ENCODE peak calls at places on chromosomes 1 and 21, in ten cellular contexts. One of them, this sample, is unnamed.

GRCh38 chr1:213569816-213570150 is 418.0 kb upstream of the PROX1 start:
- DNase-seq in activated naive CD8-positive, alpha-beta T cell treated with anti-CD3 and anti-CD28 coated beads, Interleukin-2, amount 50 U/mL, for 16 hours: no peak
- DNase-seq in amniotic stem cell: no peak
- DNase-seq in testis: no peak
- DNase-seq in HuH-7.5: no peak
- DNase-seq in psoas muscle: no peak
- DNase-seq in CD8-positive, alpha-beta memory T cell: no peak
- DNase-seq in aorta: no peak
- DNase-seq in Right ventricle myocardium superior: no peak
- DNase-seq in renal cortical epithelial cell: no peak
- DNase-seq in this sample: no peak

GRCh38 chr1:168343566-168343965 is 62.9 kb downstream of the TBX19 start:
- DNase-seq in Right ventricle myocardium superior: no peak
- DNase-seq in aorta: no peak
- DNase-seq in HuH-7.5: no peak
- DNase-seq in psoas muscle: no peak
- DNase-seq in testis: no peak
- DNase-seq in CD8-positive, alpha-beta memory T cell: no peak
- DNase-seq in amniotic stem cell: no peak
- DNase-seq in renal cortical epithelial cell: no peak
- DNase-seq in activated naive CD8-positive, alpha-beta T cell treated with anti-CD3 and anti-CD28 coated beads, Interleukin-2, amount 50 U/mL, for 16 hours: no peak
- DNase-seq in this sample: no peak

GRCh38 chr1:30878559-30878958 is 30.0 kb downstream of the SDC3 start:
- DNase-seq in psoas muscle: no peak
- DNase-seq in CD8-positive, alpha-beta memory T cell: no peak
- DNase-seq in renal cortical epithelial cell: no peak
- DNase-seq in amniotic stem cell: no peak
- DNase-seq in testis: no peak
- DNase-seq in activated naive CD8-positive, alpha-beta T cell treated with anti-CD3 and anti-CD28 coated beads, Interleukin-2, amount 50 U/mL, for 16 hours: no peak
- DNase-seq in aorta: no peak
- DNase-seq in HuH-7.5: no peak
- DNase-seq in Right ventricle myocardium superior: no peak
- DNase-seq in this sample: no peak

GRCh38 chr1:209199822-209200221 is 383.7 kb upstream of the CAMK1G start:
- DNase-seq in Right ventricle myocardium superior: no peak
- DNase-seq in HuH-7.5: no peak
- DNase-seq in CD8-positive, alpha-beta memory T cell: no peak
- DNase-seq in aorta: no peak
- DNase-seq in amniotic stem cell: no peak
- DNase-seq in psoas muscle: no peak
- DNase-seq in activated naive CD8-positive, alpha-beta T cell treated with anti-CD3 and anti-CD28 coated beads, Interleukin-2, amount 50 U/mL, for 16 hours: no peak
- DNase-seq in testis: peak
- DNase-seq in renal cortical epithelial cell: peak
- DNase-seq in this sample: no peak

GRCh38 chr1:59318271-59318865 is 21.5 kb downstream of the FGGY start:
- DNase-seq in testis: no peak
- DNase-seq in amniotic stem cell: no peak
- DNase-seq in renal cortical epithelial cell: no peak
- DNase-seq in HuH-7.5: no peak
- DNase-seq in aorta: no peak
- DNase-seq in Right ventricle myocardium superior: peak
- DNase-seq in activated naive CD8-positive, alpha-beta T cell treated with anti-CD3 and anti-CD28 coated beads, Interleukin-2, amount 50 U/mL, for 16 hours: no peak
- DNase-seq in CD8-positive, alpha-beta memory T cell: no peak
- DNase-seq in psoas muscle: peak
- DNase-seq in this sample: no peak

GRCh38 chr1:152190589-152190988 is 31.6 kb upstream of the RPTN start:
- DNase-seq in testis: no peak
- DNase-seq in Right ventricle myocardium superior: no peak
- DNase-seq in CD8-positive, alpha-beta memory T cell: no peak
- DNase-seq in psoas muscle: no peak
- DNase-seq in amniotic stem cell: no peak
- DNase-seq in HuH-7.5: no peak
- DNase-seq in renal cortical epithelial cell: peak
- DNase-seq in activated naive CD8-positive, alpha-beta T cell treated with anti-CD3 and anti-CD28 coated beads, Interleukin-2, amount 50 U/mL, for 16 hours: no peak
- DNase-seq in aorta: no peak
- DNase-seq in this sample: no peak

GRCh38 chr1:12496154-12496961 is 121.7 kb downstream of the DHRS3 start:
- DNase-seq in renal cortical epithelial cell: peak
- DNase-seq in activated naive CD8-positive, alpha-beta T cell treated with anti-CD3 and anti-CD28 coated beads, Interleukin-2, amount 50 U/mL, for 16 hours: no peak
- DNase-seq in psoas muscle: no peak
- DNase-seq in amniotic stem cell: no peak
- DNase-seq in HuH-7.5: no peak
- DNase-seq in Right ventricle myocardium superior: no peak
- DNase-seq in aorta: no peak
- DNase-seq in testis: peak
- DNase-seq in CD8-positive, alpha-beta memory T cell: no peak
- DNase-seq in this sample: no peak

GRCh38 chr1:29933110-29933509 is 696.8 kb downstream of the PTPRU start:
- DNase-seq in testis: no peak
- DNase-seq in Right ventricle myocardium superior: no peak
- DNase-seq in CD8-positive, alpha-beta memory T cell: no peak
- DNase-seq in renal cortical epithelial cell: peak
- DNase-seq in psoas muscle: no peak
- DNase-seq in aorta: no peak
- DNase-seq in HuH-7.5: no peak
- DNase-seq in activated naive CD8-positive, alpha-beta T cell treated with anti-CD3 and anti-CD28 coated beads, Interleukin-2, amount 50 U/mL, for 16 hours: no peak
- DNase-seq in amniotic stem cell: no peak
- DNase-seq in this sample: no peak

GRCh38 chr1:116855788-116856187 is 53.9 kb upstream of the PTGFRN start:
- DNase-seq in activated naive CD8-positive, alpha-beta T cell treated with anti-CD3 and anti-CD28 coated beads, Interleukin-2, amount 50 U/mL, for 16 hours: no peak
- DNase-seq in CD8-positive, alpha-beta memory T cell: no peak
- DNase-seq in HuH-7.5: no peak
- DNase-seq in Right ventricle myocardium superior: no peak
- DNase-seq in renal cortical epithelial cell: no peak
- DNase-seq in psoas muscle: no peak
- DNase-seq in testis: no peak
- DNase-seq in amniotic stem cell: peak
- DNase-seq in aorta: no peak
- DNase-seq in this sample: no peak

GRCh38 chr1:87424541-87424940 is 95.9 kb downstream of the LMO4 start:
- DNase-seq in aorta: no peak
- DNase-seq in activated naive CD8-positive, alpha-beta T cell treated with anti-CD3 and anti-CD28 coated beads, Interleukin-2, amount 50 U/mL, for 16 hours: no peak
- DNase-seq in psoas muscle: no peak
- DNase-seq in CD8-positive, alpha-beta memory T cell: no peak
- DNase-seq in HuH-7.5: no peak
- DNase-seq in amniotic stem cell: no peak
- DNase-seq in testis: no peak
- DNase-seq in renal cortical epithelial cell: no peak
- DNase-seq in Right ventricle myocardium superior: no peak
- DNase-seq in this sample: no peak

GRCh38 chr1:112956503-112957132 is 622 bp upstream of the SLC16A1 start:
- DNase-seq in CD8-positive, alpha-beta memory T cell: peak
- DNase-seq in testis: peak
- DNase-seq in renal cortical epithelial cell: peak
- DNase-seq in activated naive CD8-positive, alpha-beta T cell treated with anti-CD3 and anti-CD28 coated beads, Interleukin-2, amount 50 U/mL, for 16 hours: no peak
- DNase-seq in Right ventricle myocardium superior: no peak
- DNase-seq in HuH-7.5: no peak
- DNase-seq in aorta: no peak
- DNase-seq in amniotic stem cell: no peak
- DNase-seq in psoas muscle: no peak
- DNase-seq in this sample: no peak

GRCh38 chr1:203290261-203291089 is 14.8 kb upstream of the BTG2 start:
- DNase-seq in testis: peak
- DNase-seq in aorta: peak
- DNase-seq in renal cortical epithelial cell: peak
- DNase-seq in psoas muscle: peak
- DNase-seq in amniotic stem cell: no peak
- DNase-seq in HuH-7.5: peak
- DNase-seq in activated naive CD8-positive, alpha-beta T cell treated with anti-CD3 and anti-CD28 coated beads, Interleukin-2, amount 50 U/mL, for 16 hours: peak
- DNase-seq in CD8-positive, alpha-beta memory T cell: peak
- DNase-seq in Right ventricle myocardium superior: peak
- DNase-seq in this sample: peak

GRCh38 chr1:41728403-41729202 is 190.1 kb downstream of the HIVEP3 start:
- DNase-seq in CD8-positive, alpha-beta memory T cell: peak
- DNase-seq in HuH-7.5: no peak
- DNase-seq in aorta: no peak
- DNase-seq in amniotic stem cell: no peak
- DNase-seq in Right ventricle myocardium superior: no peak
- DNase-seq in renal cortical epithelial cell: no peak
- DNase-seq in psoas muscle: no peak
- DNase-seq in testis: peak
- DNase-seq in activated naive CD8-positive, alpha-beta T cell treated with anti-CD3 and anti-CD28 coated beads, Interleukin-2, amount 50 U/mL, for 16 hours: no peak
- DNase-seq in this sample: no peak

GRCh38 chr1:220217383-220217988 is 54.8 kb downstream of the RAB3GAP2 start:
- DNase-seq in Right ventricle myocardium superior: no peak
- DNase-seq in testis: no peak
- DNase-seq in activated naive CD8-positive, alpha-beta T cell treated with anti-CD3 and anti-CD28 coated beads, Interleukin-2, amount 50 U/mL, for 16 hours: no peak
- DNase-seq in HuH-7.5: no peak
- DNase-seq in renal cortical epithelial cell: peak
- DNase-seq in amniotic stem cell: no peak
- DNase-seq in psoas muscle: no peak
- DNase-seq in CD8-positive, alpha-beta memory T cell: no peak
- DNase-seq in aorta: no peak
- DNase-seq in this sample: peak

GRCh38 chr1:101239095-101240040 is 2.5 kb downstream of the S1PR1 start:
- DNase-seq in Right ventricle myocardium superior: no peak
- DNase-seq in psoas muscle: no peak
- DNase-seq in activated naive CD8-positive, alpha-beta T cell treated with anti-CD3 and anti-CD28 coated beads, Interleukin-2, amount 50 U/mL, for 16 hours: no peak
- DNase-seq in HuH-7.5: no peak
- DNase-seq in testis: no peak
- DNase-seq in aorta: no peak
- DNase-seq in renal cortical epithelial cell: no peak
- DNase-seq in amniotic stem cell: no peak
- DNase-seq in CD8-positive, alpha-beta memory T cell: peak
- DNase-seq in this sample: no peak

GRCh38 chr1:85894651-85895050 is 186.4 kb upstream of the ZNHIT6 start:
- DNase-seq in Right ventricle myocardium superior: peak
- DNase-seq in psoas muscle: peak
- DNase-seq in CD8-positive, alpha-beta memory T cell: no peak
- DNase-seq in activated naive CD8-positive, alpha-beta T cell treated with anti-CD3 and anti-CD28 coated beads, Interleukin-2, amount 50 U/mL, for 16 hours: no peak
- DNase-seq in testis: peak
- DNase-seq in renal cortical epithelial cell: peak
- DNase-seq in HuH-7.5: peak
- DNase-seq in aorta: no peak
- DNase-seq in amniotic stem cell: peak
- DNase-seq in this sample: peak

GRCh38 chr1:218546314-218546713 is 201.2 kb downstream of the TGFB2 start:
- DNase-seq in testis: no peak
- DNase-seq in psoas muscle: no peak
- DNase-seq in activated naive CD8-positive, alpha-beta T cell treated with anti-CD3 and anti-CD28 coated beads, Interleukin-2, amount 50 U/mL, for 16 hours: no peak
- DNase-seq in aorta: no peak
- DNase-seq in amniotic stem cell: no peak
- DNase-seq in HuH-7.5: no peak
- DNase-seq in renal cortical epithelial cell: peak
- DNase-seq in CD8-positive, alpha-beta memory T cell: no peak
- DNase-seq in Right ventricle myocardium superior: no peak
- DNase-seq in this sample: peak

GRCh38 chr1:210233495-210234253 is 1.1 kb downstream of the SERTAD4 start:
- DNase-seq in psoas muscle: peak
- DNase-seq in CD8-positive, alpha-beta memory T cell: no peak
- DNase-seq in testis: no peak
- DNase-seq in activated naive CD8-positive, alpha-beta T cell treated with anti-CD3 and anti-CD28 coated beads, Interleukin-2, amount 50 U/mL, for 16 hours: no peak
- DNase-seq in aorta: peak
- DNase-seq in HuH-7.5: no peak
- DNase-seq in renal cortical epithelial cell: peak
- DNase-seq in Right ventricle myocardium superior: peak
- DNase-seq in amniotic stem cell: peak
- DNase-seq in this sample: peak

GRCh38 chr1:232833966-232834535 is 28.8 kb downstream of the MAP10 start:
- DNase-seq in amniotic stem cell: no peak
- DNase-seq in CD8-positive, alpha-beta memory T cell: no peak
- DNase-seq in activated naive CD8-positive, alpha-beta T cell treated with anti-CD3 and anti-CD28 coated beads, Interleukin-2, amount 50 U/mL, for 16 hours: no peak
- DNase-seq in HuH-7.5: no peak
- DNase-seq in Right ventricle myocardium superior: no peak
- DNase-seq in psoas muscle: no peak
- DNase-seq in renal cortical epithelial cell: no peak
- DNase-seq in testis: no peak
- DNase-seq in aorta: no peak
- DNase-seq in this sample: no peak

GRCh38 chr1:232226197-232226681 is 403.7 kb downstream of the SIPA1L2 start:
- DNase-seq in CD8-positive, alpha-beta memory T cell: peak
- DNase-seq in HuH-7.5: no peak
- DNase-seq in amniotic stem cell: peak
- DNase-seq in renal cortical epithelial cell: peak
- DNase-seq in testis: no peak
- DNase-seq in Right ventricle myocardium superior: no peak
- DNase-seq in aorta: no peak
- DNase-seq in psoas muscle: no peak
- DNase-seq in activated naive CD8-positive, alpha-beta T cell treated with anti-CD3 and anti-CD28 coated beads, Interleukin-2, amount 50 U/mL, for 16 hours: no peak
- DNase-seq in this sample: no peak

GRCh38 chr21:46424062-46424591 is 34.6 kb upstream of the DIP2A start:
- DNase-seq in amniotic stem cell: no peak
- DNase-seq in Right ventricle myocardium superior: peak
- DNase-seq in testis: no peak
- DNase-seq in CD8-positive, alpha-beta memory T cell: peak
- DNase-seq in HuH-7.5: no peak
- DNase-seq in activated naive CD8-positive, alpha-beta T cell treated with anti-CD3 and anti-CD28 coated beads, Interleukin-2, amount 50 U/mL, for 16 hours: no peak
- DNase-seq in renal cortical epithelial cell: no peak
- DNase-seq in aorta: peak
- DNase-seq in psoas muscle: no peak
- DNase-seq in this sample: no peak

GRCh38 chr1:36342426-36343185 is 19.2 kb upstream of the EVA1B start:
- DNase-seq in renal cortical epithelial cell: peak
- DNase-seq in activated naive CD8-positive, alpha-beta T cell treated with anti-CD3 and anti-CD28 coated beads, Interleukin-2, amount 50 U/mL, for 16 hours: peak
- DNase-seq in HuH-7.5: peak
- DNase-seq in testis: peak
- DNase-seq in Right ventricle myocardium superior: peak
- DNase-seq in aorta: peak
- DNase-seq in amniotic stem cell: peak
- DNase-seq in psoas muscle: peak
- DNase-seq in CD8-positive, alpha-beta memory T cell: peak
- DNase-seq in this sample: peak

GRCh38 chr21:39000496-39000895 is 182.8 kb downstream of the PSMG1 start:
- DNase-seq in aorta: no peak
- DNase-seq in testis: no peak
- DNase-seq in activated naive CD8-positive, alpha-beta T cell treated with anti-CD3 and anti-CD28 coated beads, Interleukin-2, amount 50 U/mL, for 16 hours: no peak
- DNase-seq in HuH-7.5: no peak
- DNase-seq in renal cortical epithelial cell: peak
- DNase-seq in CD8-positive, alpha-beta memory T cell: no peak
- DNase-seq in Right ventricle myocardium superior: peak
- DNase-seq in amniotic stem cell: no peak
- DNase-seq in psoas muscle: no peak
- DNase-seq in this sample: no peak

GRCh38 chr1:80462006-80462405 is 1338.7 kb upstream of the ADGRL2 start:
- DNase-seq in renal cortical epithelial cell: no peak
- DNase-seq in activated naive CD8-positive, alpha-beta T cell treated with anti-CD3 and anti-CD28 coated beads, Interleukin-2, amount 50 U/mL, for 16 hours: no peak
- DNase-seq in psoas muscle: no peak
- DNase-seq in CD8-positive, alpha-beta memory T cell: no peak
- DNase-seq in testis: no peak
- DNase-seq in amniotic stem cell: no peak
- DNase-seq in HuH-7.5: no peak
- DNase-seq in aorta: no peak
- DNase-seq in Right ventricle myocardium superior: no peak
- DNase-seq in this sample: no peak

GRCh38 chr1:53332188-53332564 is 4.3 kb upstream of the LRP8 start:
- DNase-seq in CD8-positive, alpha-beta memory T cell: no peak
- DNase-seq in HuH-7.5: no peak
- DNase-seq in activated naive CD8-positive, alpha-beta T cell treated with anti-CD3 and anti-CD28 coated beads, Interleukin-2, amount 50 U/mL, for 16 hours: no peak
- DNase-seq in psoas muscle: no peak
- DNase-seq in amniotic stem cell: no peak
- DNase-seq in Right ventricle myocardium superior: no peak
- DNase-seq in aorta: no peak
- DNase-seq in testis: peak
- DNase-seq in renal cortical epithelial cell: no peak
- DNase-seq in this sample: no peak

GRCh38 chr1:31238986-31239613 is 587 bp downstream of the NKAIN1 start:
- DNase-seq in CD8-positive, alpha-beta memory T cell: no peak
- DNase-seq in activated naive CD8-positive, alpha-beta T cell treated with anti-CD3 and anti-CD28 coated beads, Interleukin-2, amount 50 U/mL, for 16 hours: no peak
- DNase-seq in HuH-7.5: peak
- DNase-seq in aorta: peak
- DNase-seq in renal cortical epithelial cell: no peak
- DNase-seq in psoas muscle: peak
- DNase-seq in Right ventricle myocardium superior: no peak
- DNase-seq in testis: peak
- DNase-seq in amniotic stem cell: no peak
- DNase-seq in this sample: no peak

GRCh38 chr1:9108056-9108665 is 20.7 kb downstream of the GPR157 start:
- DNase-seq in amniotic stem cell: no peak
- DNase-seq in activated naive CD8-positive, alpha-beta T cell treated with anti-CD3 and anti-CD28 coated beads, Interleukin-2, amount 50 U/mL, for 16 hours: no peak
- DNase-seq in psoas muscle: no peak
- DNase-seq in renal cortical epithelial cell: no peak
- DNase-seq in aorta: no peak
- DNase-seq in testis: no peak
- DNase-seq in CD8-positive, alpha-beta memory T cell: no peak
- DNase-seq in HuH-7.5: no peak
- DNase-seq in Right ventricle myocardium superior: no peak
- DNase-seq in this sample: no peak

GRCh38 chr1:27403065-27403726 is 10.8 kb downstream of the GPR3 start:
- DNase-seq in renal cortical epithelial cell: peak
- DNase-seq in amniotic stem cell: no peak
- DNase-seq in Right ventricle myocardium superior: peak
- DNase-seq in psoas muscle: peak
- DNase-seq in aorta: peak
- DNase-seq in testis: peak
- DNase-seq in CD8-positive, alpha-beta memory T cell: peak
- DNase-seq in HuH-7.5: no peak
- DNase-seq in activated naive CD8-positive, alpha-beta T cell treated with anti-CD3 and anti-CD28 coated beads, Interleukin-2, amount 50 U/mL, for 16 hours: no peak
- DNase-seq in this sample: peak